ENCODE peak calls at places on chromosome 9, in ten cellular contexts. R is sigmoid colon, I is GM12865, T is IMR-90, A is HCT116, N is stomach, H is uterus, L is HepG2, Q is AG10803, O is astrocyte of the spinal cord. Y is an unnamed sample.
A peak's percentile ranks its signal among the peaks of the same experiment; 100 is the strongest.

GRCh38 chr9:129170229-129170628 is 7.8 kb downstream of the IER5L start:
- DNase-seq in R (no peak), I (peak; percentile 42), T (peak; percentile 41), A (peak; percentile 48), N (no peak), H (no peak), L (no peak), Q (peak; percentile 32), O (no peak), Y (peak; percentile 67)

GRCh38 chr9:78144663-78145377 is 91.1 kb upstream of the CEP78 start:
- DNase-seq in R (no peak), I (peak; percentile 29), T (no peak), A (no peak), N (no peak), H (no peak), L (no peak), Q (no peak), O (no peak), Y (no peak)

GRCh38 chr9:129497064-129497836 is 123.7 kb downstream of the C9orf50 start:
- DNase-seq in R (peak; percentile 83), I (no peak), T (no peak), A (no peak), N (no peak), H (no peak), L (no peak), Q (peak; percentile 43), O (no peak), Y (no peak)

GRCh38 chr9:17068671-17069070 is 66.2 kb upstream of the CNTLN start:
- DNase-seq in R (no peak), I (no peak), T (no peak), A (no peak), N (no peak), H (no peak), L (no peak), Q (no peak), O (no peak), Y (no peak)

GRCh38 chr9:77977210-77977611 is 54.4 kb downstream of the GNAQ start:
- DNase-seq in R (peak; percentile 72), I (peak; percentile 53), T (peak; percentile 73), A (peak; percentile 21), N (peak; percentile 66), H (peak; percentile 35), L (peak; percentile 79), Q (peak; percentile 77), O (peak; percentile 86), Y (peak; percentile 59)

GRCh38 chr9:116569111-116569510 is 118.0 kb upstream of the TRIM32 start:
- DNase-seq in R (no peak), I (no peak), T (no peak), A (no peak), N (no peak), H (no peak), L (no peak), Q (no peak), O (no peak), Y (no peak)

GRCh38 chr9:456365-456764 is 241.7 kb downstream of the DOCK8 start:
- DNase-seq in R (no peak), I (no peak), T (no peak), A (no peak), N (peak; percentile 77), H (peak; percentile 64), L (no peak), Q (no peak), O (peak; percentile 22), Y (no peak)

GRCh38 chr9:130765135-130766030 is 69.7 kb upstream of the ABL1 start:
- DNase-seq in R (no peak), I (peak; percentile 83), T (peak; percentile 64), A (no peak), N (no peak), H (no peak), L (no peak), Q (peak; percentile 28), O (peak; percentile 55), Y (no peak)

GRCh38 chr9:136538599-136539426 is 7.0 kb downstream of the NOTCH1 start:
- DNase-seq in R (no peak), I (peak; percentile 75), T (no peak), A (no peak), N (no peak), H (no peak), L (no peak), Q (no peak), O (no peak), Y (no peak)

GRCh38 chr9:113976915-113977314 is 100.8 kb downstream of the ZNF618 start:
- DNase-seq in R (no peak), I (no peak), T (no peak), A (no peak), N (no peak), H (no peak), L (no peak), Q (no peak), O (no peak), Y (no peak)

GRCh38 chr9:87557996-87558395 is 60.3 kb downstream of the DAPK1 start:
- DNase-seq in R (no peak), I (peak; percentile 82), T (no peak), A (no peak), N (peak; percentile 67), H (no peak), L (no peak), Q (peak; percentile 38), O (peak; percentile 33), Y (no peak)

GRCh38 chr9:71897573-71897972 is 13.4 kb downstream of the ABHD17B start:
- DNase-seq in R (no peak), I (peak; percentile 56), T (no peak), A (no peak), N (no peak), H (no peak), L (no peak), Q (no peak), O (no peak), Y (no peak)

GRCh38 chr9:133257398-133258053 is 17.5 kb downstream of the ABO start:
- DNase-seq in R (no peak), I (no peak), T (no peak), A (no peak), N (peak; percentile 47), H (peak; percentile 69), L (no peak), Q (no peak), O (no peak), Y (no peak)

GRCh38 chr9:12923472-12924009 is 148.7 kb downstream of the LURAP1L start:
- DNase-seq in R (no peak), I (no peak), T (peak; percentile 89), A (no peak), N (no peak), H (peak; percentile 51), L (no peak), Q (peak; percentile 99), O (peak; percentile 81), Y (peak; percentile 98)

GRCh38 chr9:7408845-7409244 is 390.7 kb downstream of the DMAC1 start:
- DNase-seq in R (no peak), I (no peak), T (no peak), A (no peak), N (no peak), H (no peak), L (no peak), Q (no peak), O (no peak), Y (no peak)
- TF ChIP-seq CTCF in R (no peak), I (no peak), T (no peak), A (no peak), N (no peak), H (no peak), L (no peak), Q (no peak), O (no peak), Y (no peak)

GRCh38 chr9:110575952-110576351 is 3.6 kb downstream of the SVEP1 start:
- DNase-seq in R (no peak), I (no peak), T (no peak), A (no peak), N (no peak), H (no peak), L (no peak), Q (peak; percentile 40), O (no peak), Y (peak; percentile 29)
- H3K4me3 ChIP-seq in R (no peak overlapping the region), I (no peak overlapping the region), T (no peak overlapping the region), A (no peak overlapping the region), N (peak overlapping the region; percentile 13), H (no peak overlapping the region), L (no peak overlapping the region), Q (peak overlapping the region; percentile 3), O (no peak overlapping the region), Y (peak overlapping the region; percentile 95)

GRCh38 chr9:82108474-82108873 is 119.9 kb downstream of the SPATA31D1 start:
- DNase-seq in R (no peak), I (no peak), T (no peak), A (no peak), N (no peak), H (no peak), L (no peak), Q (no peak), O (no peak), Y (no peak)

GRCh38 chr9:82106536-82106935 is 118.0 kb downstream of the SPATA31D1 start:
- DNase-seq in R (no peak), I (no peak), T (no peak), A (no peak), N (no peak), H (no peak), L (no peak), Q (no peak), O (no peak), Y (no peak)

GRCh38 chr9:82108881-82109280 is 120.3 kb downstream of the SPATA31D1 start:
- DNase-seq in R (no peak), I (no peak), T (peak; percentile 7), A (no peak), N (no peak), H (no peak), L (no peak), Q (no peak), O (peak; percentile 46), Y (no peak)

GRCh38 chr9:82104252-82104651 is 115.7 kb downstream of the SPATA31D1 start:
- DNase-seq in R (no peak), I (no peak), T (no peak), A (no peak), N (no peak), H (no peak), L (no peak), Q (no peak), O (no peak), Y (no peak)

DNA sequence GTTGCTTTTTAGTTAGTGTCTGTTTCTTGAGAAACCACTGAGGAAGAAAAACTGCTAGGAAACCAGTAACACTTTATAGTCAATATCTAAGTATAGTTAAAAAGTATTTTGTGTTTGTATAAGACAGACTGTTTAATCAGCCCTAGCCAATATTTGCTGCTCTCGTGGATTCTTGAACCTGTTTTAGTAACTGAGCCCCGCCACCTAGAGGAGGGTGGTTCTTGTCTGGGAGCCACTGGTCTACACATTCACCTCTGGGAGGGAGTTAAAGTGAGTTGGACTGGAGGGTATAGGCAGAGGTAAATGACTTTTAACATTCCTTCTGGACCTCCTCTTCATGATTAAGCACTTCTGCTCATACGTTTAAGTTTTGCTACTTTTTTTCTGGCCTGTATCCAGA is 117.2 kb downstream of the SPATA31D1 start:
- DNase-seq in R (no peak), I (peak; percentile 3), T (no peak), A (no peak), N (peak; percentile 57), H (no peak), L (peak; percentile 10), Q (no peak), O (no peak), Y (no peak)
- TF ChIP-seq CTCF in R (no peak), I (no peak), T (no peak), A (peak; percentile 10), N (peak; percentile 28), H (no peak), L (peak; percentile 45), Q (no peak), O (no peak), Y (no peak)

DNA sequence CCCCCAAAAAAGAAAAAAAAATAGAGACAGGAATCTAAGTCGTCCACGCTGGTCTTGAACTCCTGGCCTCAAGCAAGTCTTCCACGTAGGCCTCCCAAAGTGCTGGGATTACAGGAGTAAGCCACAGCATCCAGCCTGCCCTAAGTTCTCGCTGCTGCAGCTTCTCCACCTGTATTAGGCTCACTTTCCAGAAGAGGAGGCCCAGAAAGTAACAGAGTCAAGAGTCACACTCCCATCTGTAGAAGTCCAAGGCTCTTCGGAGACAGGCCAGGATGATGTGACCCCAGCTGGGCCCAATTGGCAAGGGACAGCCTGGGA is 1.8 kb downstream of the EEIG1 start:
- DNase-seq in R (no peak), I (no peak), T (no peak), A (no peak), N (no peak), H (no peak), L (no peak), Q (no peak), O (no peak), Y (no peak)
- H3K4me3 ChIP-seq in R (peak overlapping the region; percentile 70), I (peak overlapping the region; percentile 84), T (peak overlapping the region; percentile 61), A (peak overlapping the region; percentile 64), N (peak overlapping the region; percentile 91), H (peak overlapping the region; percentile 68), L (peak overlapping the region; percentile 90), Q (peak overlapping the region; percentile 89), O (peak overlapping the region; percentile 64), Y (peak overlapping the region; percentile 77)